ENCODE peak calls at places on chromosome 1, in nine cellular contexts. One of them, this sample, is unnamed.

GRCh38 chr1:3333903-3334302 is 120.6 kb upstream of the ARHGEF16 start:
- DNase-seq in NCI-H524: no peak
- DNase-seq in colonic mucosa: no peak
- DNase-seq in stimulated activated CD4-positive, alpha-beta T cell treated with anti-CD3 and anti-CD28 coated beads, TNF-alpha, amount 100 ng/mL, for 1 hour: no peak
- DNase-seq in H9: no peak
- DNase-seq in cardiac fibroblast: no peak
- DNase-seq in HEK293T: no peak
- DNase-seq in transverse colon: no peak
- DNase-seq in effector CD4-positive, alpha-beta T cell: no peak
- DNase-seq in this sample: no peak

GRCh38 chr1:246705368-246705767 is 18.8 kb upstream of the SCCPDH start:
- DNase-seq in NCI-H524: no peak
- DNase-seq in colonic mucosa: no peak
- DNase-seq in stimulated activated CD4-positive, alpha-beta T cell treated with anti-CD3 and anti-CD28 coated beads, TNF-alpha, amount 100 ng/mL, for 1 hour: no peak
- DNase-seq in H9: no peak
- DNase-seq in cardiac fibroblast: peak; percentile 96
- DNase-seq in HEK293T: no peak
- DNase-seq in transverse colon: no peak
- DNase-seq in effector CD4-positive, alpha-beta T cell: no peak
- DNase-seq in this sample: peak; percentile 66

GRCh38 chr1:91924146-91924545 is 25.1 kb upstream of the BRDT start:
- DNase-seq in NCI-H524: no peak
- DNase-seq in colonic mucosa: no peak
- DNase-seq in stimulated activated CD4-positive, alpha-beta T cell treated with anti-CD3 and anti-CD28 coated beads, TNF-alpha, amount 100 ng/mL, for 1 hour: no peak
- DNase-seq in H9: no peak
- DNase-seq in cardiac fibroblast: peak; percentile 75
- DNase-seq in HEK293T: no peak
- DNase-seq in transverse colon: no peak
- DNase-seq in effector CD4-positive, alpha-beta T cell: no peak
- DNase-seq in this sample: no peak

GRCh38 chr1:12302798-12303447 is 73.1 kb downstream of the VPS13D start:
- DNase-seq in NCI-H524: no peak
- DNase-seq in colonic mucosa: no peak
- DNase-seq in stimulated activated CD4-positive, alpha-beta T cell treated with anti-CD3 and anti-CD28 coated beads, TNF-alpha, amount 100 ng/mL, for 1 hour: no peak
- DNase-seq in H9: no peak
- DNase-seq in cardiac fibroblast: no peak
- DNase-seq in HEK293T: no peak
- DNase-seq in transverse colon: no peak
- DNase-seq in effector CD4-positive, alpha-beta T cell: no peak
- DNase-seq in this sample: no peak

GRCh38 chr1:48187969-48188563 is 34.5 kb upstream of the SLC5A9 start:
- DNase-seq in NCI-H524: no peak
- DNase-seq in colonic mucosa: no peak
- DNase-seq in stimulated activated CD4-positive, alpha-beta T cell treated with anti-CD3 and anti-CD28 coated beads, TNF-alpha, amount 100 ng/mL, for 1 hour: no peak
- DNase-seq in H9: no peak
- DNase-seq in cardiac fibroblast: no peak
- DNase-seq in HEK293T: no peak
- DNase-seq in transverse colon: no peak
- DNase-seq in effector CD4-positive, alpha-beta T cell: no peak
- DNase-seq in this sample: no peak

GRCh38 chr1:201556841-201557571 is 18.1 kb downstream of the NAV1 start:
- DNase-seq in NCI-H524: no peak
- DNase-seq in colonic mucosa: no peak
- DNase-seq in stimulated activated CD4-positive, alpha-beta T cell treated with anti-CD3 and anti-CD28 coated beads, TNF-alpha, amount 100 ng/mL, for 1 hour: no peak
- DNase-seq in H9: no peak
- DNase-seq in cardiac fibroblast: peak; percentile 48
- DNase-seq in HEK293T: no peak
- DNase-seq in transverse colon: no peak
- DNase-seq in effector CD4-positive, alpha-beta T cell: no peak
- DNase-seq in this sample: no peak

GRCh38 chr1:31152181-31152768 is 86.8 kb upstream of the PUM1 start:
- DNase-seq in NCI-H524: no peak
- DNase-seq in colonic mucosa: no peak
- DNase-seq in stimulated activated CD4-positive, alpha-beta T cell treated with anti-CD3 and anti-CD28 coated beads, TNF-alpha, amount 100 ng/mL, for 1 hour: no peak
- DNase-seq in H9: no peak
- DNase-seq in cardiac fibroblast: peak; percentile 91
- DNase-seq in HEK293T: peak; percentile 57
- DNase-seq in transverse colon: no peak
- DNase-seq in effector CD4-positive, alpha-beta T cell: no peak
- DNase-seq in this sample: peak; percentile 45

GRCh38 chr1:217067642-217068041 is 344.4 kb upstream of the ESRRG start:
- DNase-seq in NCI-H524: no peak
- DNase-seq in colonic mucosa: no peak
- DNase-seq in stimulated activated CD4-positive, alpha-beta T cell treated with anti-CD3 and anti-CD28 coated beads, TNF-alpha, amount 100 ng/mL, for 1 hour: no peak
- DNase-seq in H9: no peak
- DNase-seq in cardiac fibroblast: no peak
- DNase-seq in HEK293T: no peak
- DNase-seq in transverse colon: no peak
- DNase-seq in effector CD4-positive, alpha-beta T cell: no peak
- DNase-seq in this sample: no peak

GRCh38 chr1:180981596-180982387 is 40.9 kb downstream of the STX6 start:
- DNase-seq in NCI-H524: no peak
- DNase-seq in colonic mucosa: no peak
- DNase-seq in stimulated activated CD4-positive, alpha-beta T cell treated with anti-CD3 and anti-CD28 coated beads, TNF-alpha, amount 100 ng/mL, for 1 hour: no peak
- DNase-seq in H9: no peak
- DNase-seq in cardiac fibroblast: no peak
- DNase-seq in HEK293T: no peak
- DNase-seq in transverse colon: no peak
- DNase-seq in effector CD4-positive, alpha-beta T cell: no peak
- DNase-seq in this sample: no peak

GRCh38 chr1:64881281-64881680 is 85.1 kb downstream of the JAK1 start:
- DNase-seq in NCI-H524: no peak
- DNase-seq in colonic mucosa: no peak
- DNase-seq in stimulated activated CD4-positive, alpha-beta T cell treated with anti-CD3 and anti-CD28 coated beads, TNF-alpha, amount 100 ng/mL, for 1 hour: no peak
- DNase-seq in H9: no peak
- DNase-seq in cardiac fibroblast: peak; percentile 90
- DNase-seq in HEK293T: no peak
- DNase-seq in transverse colon: no peak
- DNase-seq in effector CD4-positive, alpha-beta T cell: no peak
- DNase-seq in this sample: no peak